ENCODE peak calls at places on chromosomes 12 and 14, in eight cellular contexts. J is central memory CD4-positive, alpha-beta T cell; Z is activated T-helper 1 cell treated with anti-CD3 and anti-CD28 coated beads, Interleukin-2, amount 50 U/mL, for 16 hours; W is NCI-H460; M is NCI-H1105; O is HEK293T; E is NCI-H774; T is CD8-positive, alpha-beta memory T cell. S is an unnamed sample.

GRCh38 chr12:113259499-113259953 is 38.3 kb downstream of the TPCN1 start:
- DNase-seq in T (no peak), J (no peak), M (peak), W (no peak), E (peak), Z (no peak), O (no peak), S (no peak)

GRCh38 chr12:41185946-41186345 is 2.2 kb upstream of the PDZRN4 start:
- DNase-seq in W (no peak), M (no peak), E (no peak), Z (no peak), O (no peak), J (no peak), T (no peak), S (no peak)

GRCh38 chr14:91225025-91225424 is 19.5 kb downstream of the GPR68 start:
- DNase-seq in E (no peak), T (no peak), Z (no peak), W (no peak), J (no peak), M (no peak), O (no peak), S (no peak)

GRCh38 chr14:55053018-55053417 is 1.6 kb downstream of the MAPK1IP1L start:
- DNase-seq in O (no peak), E (no peak), Z (no peak), M (no peak), T (no peak), J (no peak), W (no peak), S (no peak)

GRCh38 chr14:31206536-31207286 is 882 bp downstream of the HECTD1 start:
- DNase-seq in O (peak), T (peak), M (peak), E (peak), Z (peak), J (peak), W (no peak), S (no peak)

GRCh38 chr14:79878785-79879184 is 332.5 kb downstream of the DIO2 start:
- DNase-seq in W (no peak), O (no peak), E (no peak), T (no peak), J (no peak), M (no peak), Z (no peak), S (no peak)

GRCh38 chr12:19428261-19428660 is 11.0 kb upstream of the AEBP2 start:
- DNase-seq in J (no peak), Z (no peak), M (no peak), T (no peak), E (no peak), W (no peak), O (no peak), S (no peak)

GRCh38 chr14:103121846-103122577 is 1.2 kb upstream of the TNFAIP2 start:
- DNase-seq in O (peak), T (no peak), M (peak), E (peak), J (no peak), Z (no peak), W (peak), S (peak)

GRCh38 chr14:26206640-26207039 is 391.2 kb downstream of the NOVA1 start:
- DNase-seq in T (no peak), E (no peak), Z (no peak), J (no peak), M (no peak), O (no peak), W (no peak), S (no peak)

GRCh38 chr12:71299541-71300376 is 139.8 kb upstream of the LGR5 start:
- DNase-seq in E (no peak), O (no peak), T (no peak), J (no peak), M (no peak), W (no peak), Z (no peak), S (no peak)

GRCh38 chr14:99258341-99258781 is 13.6 kb downstream of the BCL11B start:
- DNase-seq in O (no peak), W (no peak), Z (no peak), J (no peak), T (peak), M (no peak), E (no peak), S (no peak)

GRCh38 chr12:5268424-5269210 is 163.3 kb upstream of the NTF3 start:
- DNase-seq in Z (no peak), J (no peak), W (no peak), E (no peak), O (no peak), M (no peak), T (no peak), S (no peak)

GRCh38 chr14:58637391-58638230 is at the start of gene DACT1:
- DNase-seq in W (no peak), O (peak), Z (peak), M (no peak), T (peak), J (peak), E (no peak), S (peak)

GRCh38 chr14:99573000-99573330 is 31.0 kb downstream of the CCDC85C start:
- DNase-seq in E (peak), M (no peak), T (no peak), W (no peak), Z (no peak), J (no peak), O (no peak), S (no peak)

GRCh38 chr12:78571953-78572352 is 292.6 kb upstream of the SYT1 start:
- DNase-seq in Z (no peak), W (no peak), T (no peak), E (no peak), M (no peak), O (no peak), J (no peak), S (no peak)